ENCODE peak calls at places on chromosomes 1 and 21, in four cellular contexts. L is neuronal stem cell, X is H9, O is H1. S is an unnamed sample.

GRCh38 chr1:200628223-200628868 is 7.8 kb upstream of the KIF14 start:
- DNase-seq in L (no peak), O (no peak), X (no peak), S (no peak)

GRCh38 chr1:51642739-51643142 is 25.8 kb downstream of the OSBPL9 start:
- DNase-seq in O (no peak), X (no peak), L (no peak), S (peak)

GRCh38 chr1:205259361-205259832 is 31.7 kb downstream of the TMCC2 start:
- DNase-seq in L (no peak), O (no peak), X (no peak), S (peak)

GRCh38 chr1:221164029-221164428 is 284.8 kb downstream of the HLX start:
- DNase-seq in L (no peak), O (no peak), X (no peak), S (peak)

GRCh38 chr1:184433928-184434502 is 47.2 kb downstream of the C1orf21 start:
- DNase-seq in O (no peak), X (no peak), L (no peak), S (no peak)

GRCh38 chr1:88774151-88774556 is 90.1 kb downstream of the PKN2 start:
- DNase-seq in L (no peak), O (no peak), X (peak), S (no peak)

GRCh38 chr1:58657082-58657481 is 42.8 kb downstream of the MYSM1 start:
- DNase-seq in L (no peak), O (no peak), X (no peak), S (no peak)

GRCh38 chr1:14653461-14653960 is 55.0 kb downstream of the KAZN start:
- DNase-seq in L (no peak), X (no peak), O (no peak), S (no peak)

GRCh38 chr1:152743371-152744145 is 14.3 kb upstream of the KPRP start:
- DNase-seq in O (no peak), X (no peak), L (no peak), S (no peak)

GRCh38 chr1:2199042-2199810 is 4.7 kb upstream of the FAAP20 start:
- DNase-seq in L (peak), O (peak), X (peak), S (peak)

GRCh38 chr1:228838717-228839500 is 103.6 kb downstream of the RHOU start:
- DNase-seq in O (peak), X (no peak), L (no peak), S (peak)
- H2BK15ac ChIP-seq in O (no peak), X (no peak), L (no peak), S (no peak)

DNA sequence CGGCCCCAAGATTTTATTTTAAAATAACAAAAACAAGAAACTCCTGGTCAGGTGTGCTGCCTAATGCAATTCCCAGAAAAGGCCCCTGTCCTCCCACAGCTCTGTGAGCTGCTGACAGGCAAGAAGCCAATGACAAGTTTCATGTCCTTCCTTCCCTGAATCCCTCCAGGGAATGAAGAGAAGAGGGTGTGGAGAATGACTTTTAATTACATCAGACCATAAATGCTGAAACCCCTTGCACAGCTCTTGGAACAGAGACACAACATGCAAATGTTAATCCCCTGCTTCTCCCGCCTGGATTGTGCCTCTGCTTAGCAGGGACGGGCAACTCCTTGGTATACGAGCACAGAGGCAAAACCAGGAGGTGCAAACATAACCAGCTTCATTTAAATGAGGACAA is 228.1 kb upstream of the CAMK1G start:
- DNase-seq in L (no peak), O (no peak), X (no peak), S (no peak)
- H2BK12ac ChIP-seq in L (no peak), O (peak), X (no peak), S (no peak)

GRCh38 chr21:38308010-38308784 is 51.4 kb downstream of the KCNJ15 start:
- DNase-seq in L (no peak), O (no peak), X (no peak), S (peak)
- H2BK15ac ChIP-seq in L (no peak), O (no peak), X (no peak), S (no peak)

GRCh38 chr21:44551290-44552015 is at the start of gene KRTAP10-2:
- DNase-seq in X (peak), O (peak), L (no peak), S (no peak)
- H2BK12ac ChIP-seq in X (no peak), O (peak), L (peak), S (no peak)

DNA sequence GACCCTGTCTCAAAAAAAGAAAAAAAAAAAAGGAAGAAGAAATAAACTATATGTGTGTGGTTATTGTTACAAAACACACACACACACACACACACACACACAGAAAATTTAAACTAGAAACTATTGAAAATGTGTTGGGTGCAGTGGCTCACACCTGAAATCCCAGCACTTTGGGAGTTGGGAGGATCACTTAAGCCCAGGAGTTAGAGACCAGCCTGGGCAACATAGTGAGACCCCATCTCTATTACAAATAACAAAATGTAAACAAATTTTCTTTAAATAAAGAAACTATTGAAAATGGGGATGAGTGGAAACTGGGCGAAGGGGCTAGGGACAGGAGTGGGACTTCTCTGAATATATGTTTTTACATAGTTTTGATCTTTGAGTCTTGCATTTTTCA is 23.0 kb downstream of the KIAA2013 start:
- DNase-seq in L (no peak), O (no peak), X (no peak), S (no peak)
- H2BK15ac ChIP-seq in L (no peak), O (no peak), X (no peak), S (no peak)

DNA sequence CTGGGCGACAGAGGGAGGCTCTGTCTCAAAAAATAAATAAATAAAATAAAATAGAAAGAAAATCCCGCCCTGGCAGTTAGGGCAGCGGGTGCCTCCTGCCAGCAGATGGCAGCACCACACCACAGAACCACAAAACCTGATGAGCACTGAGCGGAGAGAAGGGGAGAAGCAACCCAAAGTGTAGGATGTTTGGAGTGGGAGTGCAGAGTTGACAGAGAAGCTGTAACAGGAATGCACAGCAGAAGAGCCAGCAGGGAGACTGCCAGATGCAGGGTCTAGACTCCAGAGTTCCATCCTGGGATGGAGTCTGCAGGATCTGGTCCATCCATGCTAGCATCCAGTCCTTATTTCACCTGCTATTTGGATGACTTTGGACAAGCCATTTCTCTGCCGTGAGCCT is 29.7 kb upstream of the KIRREL1 start:
- DNase-seq in X (peak), L (peak), O (peak), S (peak)
- H2BK12ac ChIP-seq in X (no peak), L (no peak), O (no peak), S (no peak)

GRCh38 chr1:28719332-28719619 is 17.5 kb upstream of the YTHDF2 start:
- DNase-seq in O (no peak), L (no peak), X (no peak), S (no peak)
- H2BK15ac ChIP-seq in O (no peak), L (no peak), X (no peak), S (no peak)